ENCODE peak calls at places on chromosomes 6 and 20, in ten cellular contexts. D, G, R, H, Y, Q, S, L, P and U are unnamed samples.

GRCh38 chr6:1611572-1612385 is 2.1 kb downstream of the FOXC1 start:
- DNase-seq in D (peak), G (no peak), R (no peak), H (no peak), Y (peak), Q (no peak), S (peak), L (peak), P (peak), U (no peak)

GRCh38 chr6:90997076-90997475 is 410.2 kb upstream of the MAP3K7 start:
- DNase-seq in D (no peak), G (no peak), R (no peak), H (no peak), Y (no peak), Q (no peak), S (no peak), L (no peak), P (no peak), U (no peak)

GRCh38 chr6:87789198-87789899 is 87.3 kb upstream of the AKIRIN2 start:
- DNase-seq in D (peak), G (no peak), R (no peak), H (peak), Y (no peak), Q (no peak), S (peak), L (peak), P (peak), U (peak)

GRCh38 chr6:19803331-19804330 is 33.5 kb upstream of the ID4 start:
- DNase-seq in D (no peak), G (no peak), R (no peak), H (no peak), Y (no peak), Q (peak), S (peak), L (peak), P (no peak), U (no peak)

GRCh38 chr20:34896086-34896551 is 19.7 kb downstream of the ACSS2 start:
- DNase-seq in D (no peak), G (no peak), R (no peak), H (peak), Y (no peak), Q (no peak), S (no peak), L (peak), P (no peak), U (no peak)

GRCh38 chr6:43308101-43308989 is at the start of gene CRIP3:
- DNase-seq in D (peak), G (no peak), R (no peak), H (peak), Y (peak), Q (no peak), S (peak), L (no peak), P (peak), U (no peak)

GRCh38 chr6:139029470-139030210 is 1.1 kb downstream of the ABRACL start:
- DNase-seq in D (peak), G (no peak), R (no peak), H (peak), Y (peak), Q (peak), S (peak), L (peak), P (peak), U (no peak)

GRCh38 chr6:79605968-79606764 is 25.0 kb upstream of the SH3BGRL2 start:
- DNase-seq in D (peak), G (no peak), R (no peak), H (no peak), Y (no peak), Q (peak), S (no peak), L (no peak), P (no peak), U (no peak)

GRCh38 chr20:46367234-46367633 is 39.2 kb downstream of the ELMO2 start:
- DNase-seq in D (no peak), G (no peak), R (no peak), H (no peak), Y (no peak), Q (no peak), S (no peak), L (no peak), P (no peak), U (no peak)

GRCh38 chr6:7910654-7911344 is at the start of gene TXNDC5:
- DNase-seq in D (peak), G (peak), R (no peak), H (peak), Y (peak), Q (peak), S (peak), L (peak), P (peak), U (no peak)

GRCh38 chr6:126170875-126171489 is 168.9 kb upstream of the CENPW start:
- DNase-seq in D (peak), G (peak), R (no peak), H (no peak), Y (no peak), Q (peak), S (peak), L (peak), P (peak), U (no peak)

GRCh38 chr6:34248727-34249468 is at the start of gene SMIM29:
- DNase-seq in D (peak), G (peak), R (no peak), H (peak), Y (peak), Q (peak), S (peak), L (peak), P (peak), U (peak)

GRCh38 chr6:20881365-20881764 is 347.1 kb downstream of the CDKAL1 start:
- DNase-seq in D (no peak), G (no peak), R (no peak), H (no peak), Y (no peak), Q (no peak), S (no peak), L (no peak), P (no peak), U (no peak)
- H3K27ac ChIP-seq in D (peak), G (no peak), R (no peak), H (no peak), Y (no peak), Q (no peak), S (no peak), L (no peak), P (no peak), U (no peak)

GRCh38 chr6:41641352-41641925 is 3.2 kb downstream of the MDFI start:
- DNase-seq in D (no peak), G (no peak), R (no peak), H (no peak), Y (no peak), Q (no peak), S (no peak), L (no peak), P (no peak), U (no peak)

GRCh38 chr6:41638002-41638800 is at the start of gene MDFI:
- DNase-seq in D (peak), G (peak), R (no peak), H (no peak), Y (no peak), Q (peak), S (no peak), L (no peak), P (peak), U (no peak)

GRCh38 chr6:41640436-41640835 is 2.2 kb downstream of the MDFI start:
- DNase-seq in D (no peak), G (no peak), R (no peak), H (no peak), Y (no peak), Q (no peak), S (no peak), L (no peak), P (no peak), U (no peak)

GRCh38 chr6:41638801-41639555 is 710 bp downstream of the MDFI start:
- DNase-seq in D (peak), G (no peak), R (no peak), H (no peak), Y (no peak), Q (peak), S (no peak), L (no peak), P (peak), U (no peak)

DNA sequence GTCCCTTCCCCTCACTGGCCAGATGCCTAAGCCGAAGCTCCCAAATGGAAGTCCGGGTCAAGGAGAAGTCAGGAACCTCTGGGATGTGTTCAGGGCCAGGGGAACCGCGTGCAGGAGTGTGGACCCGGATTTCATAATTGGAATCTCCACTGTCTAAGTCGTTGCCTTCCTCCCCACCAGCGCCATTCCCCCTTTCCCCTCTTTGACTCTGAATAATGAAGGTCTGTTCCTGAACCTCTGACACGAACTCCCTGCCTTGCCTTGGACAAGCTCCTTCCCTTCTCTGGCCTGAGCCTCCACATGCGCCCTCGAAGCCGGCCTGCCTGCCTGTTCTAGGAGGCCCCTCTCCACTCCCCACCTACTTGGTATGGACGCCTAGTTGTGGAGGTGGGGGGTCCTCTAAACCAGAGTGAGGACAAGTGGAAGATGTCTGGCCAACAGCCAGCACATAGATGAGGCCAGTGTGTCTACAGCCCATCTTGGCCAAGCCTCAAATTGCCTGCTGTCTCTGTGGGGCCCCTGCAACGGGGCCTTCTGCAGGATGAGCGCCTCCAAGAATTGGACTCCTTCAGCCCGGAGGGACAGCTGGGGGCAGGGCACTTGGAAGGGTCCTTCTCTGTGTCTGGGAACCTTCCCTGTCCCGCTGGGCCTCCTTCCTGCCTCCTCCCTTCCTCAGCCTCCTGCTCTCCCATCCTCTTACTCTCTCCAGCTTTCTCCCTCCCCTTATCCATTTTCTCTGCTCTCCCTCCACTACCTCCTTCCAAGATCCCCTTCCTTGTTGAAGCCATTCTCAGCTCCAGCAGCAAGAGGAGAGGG is 1.5 kb downstream of the MDFI start:
- DNase-seq in D (peak), G (no peak), R (no peak), H (no peak), Y (no peak), Q (no peak), S (no peak), L (no peak), P (no peak), U (no peak)
- H3K27ac ChIP-seq in D (no peak), G (no peak), R (no peak), H (no peak), Y (peak), Q (peak), S (no peak), L (no peak), P (no peak), U (no peak)

DNA sequence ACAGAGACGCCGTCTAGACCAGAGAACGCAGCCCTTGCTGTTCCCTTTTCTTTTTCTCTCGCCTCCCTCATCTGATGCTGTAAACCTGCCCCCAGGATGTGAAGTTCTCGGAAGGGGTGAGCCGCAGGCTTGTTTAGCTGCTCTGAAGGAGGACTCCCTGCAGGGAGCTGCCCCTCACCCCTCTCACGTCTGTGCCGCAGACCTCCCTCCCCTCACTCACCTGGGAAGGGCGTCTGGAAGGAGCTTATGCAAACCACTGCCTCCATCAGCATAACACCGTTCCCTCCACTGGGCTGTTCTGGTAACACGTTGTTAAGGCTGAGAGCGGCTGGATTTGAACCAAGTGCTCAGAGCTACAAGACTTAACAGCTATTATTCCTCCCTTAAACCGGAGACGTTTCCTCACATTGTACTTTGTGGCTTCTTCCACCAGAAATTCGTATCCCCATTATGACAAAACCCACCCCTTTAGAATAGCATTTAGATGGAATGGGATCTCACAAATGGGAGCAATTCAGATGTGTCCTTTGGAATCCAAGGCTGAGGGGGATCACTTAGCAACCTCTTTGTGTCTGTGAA is 99.8 kb downstream of the SMOC2 start:
- DNase-seq in D (peak), G (no peak), R (no peak), H (no peak), Y (no peak), Q (no peak), S (no peak), L (no peak), P (no peak), U (no peak)
- H3K27ac ChIP-seq in D (peak), G (no peak), R (no peak), H (peak), Y (no peak), Q (no peak), S (no peak), L (no peak), P (no peak), U (no peak)

GRCh38 chr20:41059236-41059635 is 30.6 kb downstream of the TOP1 start:
- DNase-seq in D (no peak), G (no peak), R (no peak), H (no peak), Y (no peak), Q (no peak), S (no peak), L (no peak), P (no peak), U (no peak)

GRCh38 chr20:41064377-41064776 is 35.8 kb downstream of the TOP1 start:
- DNase-seq in D (no peak), G (no peak), R (no peak), H (no peak), Y (no peak), Q (no peak), S (no peak), L (no peak), P (no peak), U (no peak)

GRCh38 chr20:41065716-41066115 is 37.1 kb downstream of the TOP1 start:
- DNase-seq in D (no peak), G (no peak), R (no peak), H (no peak), Y (no peak), Q (no peak), S (no peak), L (no peak), P (no peak), U (no peak)

GRCh38 chr20:41061155-41061554 is 32.5 kb downstream of the TOP1 start:
- DNase-seq in D (no peak), G (no peak), R (no peak), H (no peak), Y (no peak), Q (no peak), S (peak), L (no peak), P (peak), U (no peak)

GRCh38 chr20:41063442-41063841 is 34.8 kb downstream of the TOP1 start:
- DNase-seq in D (no peak), G (no peak), R (no peak), H (no peak), Y (no peak), Q (no peak), S (no peak), L (no peak), P (no peak), U (no peak)
- H3K27ac ChIP-seq in D (no peak), G (no peak), R (no peak), H (no peak), Y (no peak), Q (no peak), S (no peak), L (no peak), P (no peak), U (no peak)

GRCh38 chr6:16592550-16592892 is 168.7 kb downstream of the ATXN1 start:
- DNase-seq in D (no peak), G (no peak), R (no peak), H (no peak), Y (no peak), Q (no peak), S (no peak), L (no peak), P (no peak), U (no peak)

GRCh38 chr6:16595514-16595913 is 165.7 kb downstream of the ATXN1 start:
- DNase-seq in D (no peak), G (no peak), R (no peak), H (no peak), Y (no peak), Q (no peak), S (no peak), L (no peak), P (no peak), U (no peak)

GRCh38 chr6:16596890-16597331 is 164.3 kb downstream of the ATXN1 start:
- DNase-seq in D (peak), G (no peak), R (peak), H (no peak), Y (no peak), Q (no peak), S (no peak), L (no peak), P (peak), U (no peak)

GRCh38 chr6:16594849-16595248 is 166.4 kb downstream of the ATXN1 start:
- DNase-seq in D (no peak), G (no peak), R (no peak), H (no peak), Y (no peak), Q (no peak), S (no peak), L (no peak), P (no peak), U (no peak)

DNA sequence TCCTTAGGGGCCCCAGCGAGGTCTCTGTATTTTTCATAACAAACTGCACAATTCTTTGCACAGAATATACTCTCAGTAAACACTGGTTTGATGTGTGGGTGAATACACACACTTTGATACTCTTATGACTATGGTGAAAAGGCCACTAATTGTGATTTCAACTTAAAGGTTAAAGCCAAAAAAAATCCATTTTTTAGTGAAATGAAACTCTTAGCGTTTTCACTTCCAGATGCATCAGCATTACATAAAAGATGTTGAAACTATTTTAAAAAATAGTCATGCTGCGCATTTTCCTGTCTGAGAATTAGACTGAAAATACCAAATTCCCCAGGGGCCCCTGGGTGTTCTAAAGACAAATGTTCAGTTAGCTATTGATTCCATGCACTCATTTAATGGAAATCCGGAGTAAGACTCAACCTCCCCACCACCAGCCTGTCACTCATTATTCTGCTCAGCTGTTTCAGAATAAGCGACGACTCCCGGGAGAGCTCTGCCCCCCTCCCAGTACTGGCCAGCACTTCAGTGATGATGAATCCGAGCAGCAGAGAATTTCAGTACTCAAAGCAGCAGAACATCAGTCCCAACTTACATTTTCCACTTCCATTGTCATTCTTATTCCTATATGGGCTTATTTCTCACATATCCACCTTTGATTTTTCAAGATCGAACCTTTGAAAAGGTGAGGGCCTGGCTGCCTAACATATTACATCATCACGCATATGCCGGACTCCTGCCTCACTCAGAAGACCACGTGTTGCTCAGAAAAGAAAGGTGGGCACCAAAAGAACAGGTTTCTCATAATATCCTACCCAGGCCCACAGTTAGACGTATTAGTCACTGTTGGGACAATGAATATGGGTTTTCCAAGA is 169.3 kb downstream of the ATXN1 start:
- DNase-seq in D (no peak), G (no peak), R (no peak), H (no peak), Y (no peak), Q (no peak), S (no peak), L (no peak), P (no peak), U (no peak)
- H3K27ac ChIP-seq in D (no peak), G (no peak), R (no peak), H (no peak), Y (no peak), Q (no peak), S (no peak), L (no peak), P (no peak), U (no peak)

DNA sequence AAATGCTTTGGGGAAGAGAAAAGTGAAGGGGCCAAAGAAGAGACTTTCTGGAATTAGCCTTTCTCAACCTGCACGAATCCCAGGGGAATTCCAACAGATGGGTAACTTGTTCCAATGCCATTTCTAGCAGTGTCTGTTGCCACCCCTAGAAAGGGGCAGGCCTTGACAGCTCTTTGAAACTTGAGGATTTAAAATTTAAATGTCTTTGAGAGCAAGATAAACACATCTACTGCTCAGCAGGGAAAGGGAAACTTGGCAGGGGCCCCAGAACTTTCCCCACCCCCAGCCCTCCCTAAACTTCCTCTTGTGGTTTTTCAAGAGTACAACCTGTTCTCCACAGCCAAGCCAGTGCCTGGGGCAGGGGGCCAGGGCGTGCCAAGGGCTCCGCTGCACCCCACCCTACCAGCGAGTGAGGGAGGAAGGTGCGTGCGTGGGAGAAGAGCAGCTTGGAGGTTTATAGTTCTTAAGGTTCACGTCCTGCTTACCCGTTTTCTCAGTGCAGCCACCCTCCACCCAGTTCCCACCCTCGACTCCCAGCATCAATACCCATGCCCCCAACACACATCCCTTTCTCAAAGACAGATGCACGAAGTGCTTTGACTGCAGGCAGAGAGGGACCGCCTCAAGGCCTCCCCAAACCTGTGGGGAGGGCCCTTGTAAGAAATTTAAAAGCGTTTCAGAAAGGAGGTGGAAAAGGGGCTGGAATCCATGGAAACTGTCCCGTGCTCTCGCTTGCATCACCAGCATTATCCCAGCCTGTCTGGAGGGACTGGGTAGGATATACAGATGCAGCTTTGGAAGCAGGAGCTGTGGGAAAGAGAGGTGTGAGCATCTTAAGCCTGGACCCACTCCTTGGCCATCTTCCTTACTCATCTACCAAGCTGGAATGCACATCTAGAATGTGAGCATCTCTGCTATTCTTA is 4.5 kb upstream of the TAF8 start:
- DNase-seq in D (peak), G (peak), R (peak), H (peak), Y (peak), Q (no peak), S (peak), L (peak), P (peak), U (peak)
- H3K27ac ChIP-seq in D (no peak), G (peak), R (peak), H (peak), Y (peak), Q (no peak), S (peak), L (peak), P (peak), U (peak)